ENCODE peak calls at places on chromosomes 2 and 18, in five cellular contexts. P, V, Z, Y and G are unnamed samples.

GRCh38 chr18:44625367-44625766 is 55.3 kb upstream of the SETBP1 start:
- DNase-seq in P (no peak), V (no peak), Z (no peak), Y (no peak), G (no peak)

GRCh38 chr2:79792097-79792496 is 279.2 kb downstream of the CTNNA2 start:
- DNase-seq in P (no peak), V (no peak), Z (no peak), Y (no peak), G (no peak)

GRCh38 chr18:79772865-79773696 is 24.7 kb upstream of the KCNG2 start:
- DNase-seq in P (no peak), V (no peak), Z (no peak), Y (no peak), G (no peak)

GRCh38 chr2:171143670-171144062 is 17.0 kb downstream of the TLK1 start:
- DNase-seq in P (no peak), V (no peak), Z (no peak), Y (no peak), G (no peak)

GRCh38 chr2:82795446-82795845 is 1663.6 kb downstream of the SUCLG1 start:
- DNase-seq in P (no peak), V (peak; percentile 61), Z (no peak), Y (no peak), G (no peak)

GRCh38 chr2:173130521-173131467 is 55.1 kb downstream of the MAP3K20 start:
- DNase-seq in P (no peak), V (no peak), Z (no peak), Y (no peak), G (no peak)

GRCh38 chr2:83368916-83369315 is 1090.2 kb downstream of the SUCLG1 start:
- DNase-seq in P (no peak), V (peak; percentile 2), Z (no peak), Y (no peak), G (no peak)

GRCh38 chr2:101125374-101125773 is 25.8 kb downstream of the TBC1D8 start:
- DNase-seq in P (no peak), V (no peak), Z (no peak), Y (no peak), G (no peak)

GRCh38 chr2:48601349-48601748 is 16.3 kb upstream of the GTF2A1L start:
- DNase-seq in P (peak; percentile 66), V (no peak), Z (no peak), Y (no peak), G (peak; percentile 67)

GRCh38 chr2:28438532-28439063 is 45.9 kb downstream of the FOSL2 start:
- DNase-seq in P (no peak), V (no peak), Z (no peak), Y (no peak), G (no peak)

GRCh38 chr2:8997108-8997507 is 6.4 kb downstream of the MBOAT2 start:
- DNase-seq in P (no peak), V (no peak), Z (no peak), Y (no peak), G (no peak)

GRCh38 chr2:44543773-44544725 is 182.3 kb downstream of the CAMKMT start:
- DNase-seq in P (peak; percentile 35), V (peak; percentile 55), Z (no peak), Y (no peak), G (no peak)

GRCh38 chr18:46174317-46175039 is 70.3 kb downstream of the HAUS1 start:
- DNase-seq in P (peak; percentile 43), V (peak; percentile 41), Z (peak; percentile 14), Y (peak; percentile 70), G (peak; percentile 76)

GRCh38 chr18:23283933-23284430 is 148.7 kb downstream of the CABLES1 start:
- DNase-seq in P (peak; percentile 89), V (peak; percentile 45), Z (no peak), Y (no peak), G (peak; percentile 91)

GRCh38 chr2:170966648-170967396 is 37.8 kb downstream of the GORASP2 start:
- DNase-seq in P (peak; percentile 55), V (no peak), Z (no peak), Y (no peak), G (no peak)

GRCh38 chr2:97718051-97718882 is 4.9 kb downstream of the ZAP70 start:
- DNase-seq in P (no peak), V (no peak), Z (peak; percentile 68), Y (peak; percentile 78), G (no peak)

GRCh38 chr2:240997856-240998705 is at the start of gene SNED1:
- DNase-seq in P (peak; percentile 89), V (peak; percentile 85), Z (peak; percentile 18), Y (peak; percentile 81), G (peak; percentile 88)

GRCh38 chr18:79598046-79598884 is 81.3 kb upstream of the CTDP1 start:
- DNase-seq in P (no peak), V (no peak), Z (no peak), Y (no peak), G (no peak)

GRCh38 chr2:46657042-46657504 is 177.7 kb downstream of the TMEM247 start:
- DNase-seq in P (no peak), V (no peak), Z (no peak), Y (no peak), G (no peak)

GRCh38 chr18:3704556-3705162 is 254.7 kb downstream of the TGIF1 start:
- DNase-seq in P (no peak), V (peak; percentile 33), Z (no peak), Y (no peak), G (no peak)

GRCh38 chr2:234252766-234253165 is 202.3 kb downstream of the SPP2 start:
- DNase-seq in P (no peak), V (no peak), Z (no peak), Y (no peak), G (no peak)